ENCODE peak calls at places on chromosomes 4 and X, in ten cellular contexts. R is immature natural killer cell; Q is GM23248; M is central memory CD4-positive, alpha-beta T cell; H is GM23338; I is GM12892; C is hepatocyte; X is RPMI8226; G is B cell; D is ureter. A is an unnamed sample.
A peak's percentile ranks its signal among the peaks of the same experiment; 100 is the strongest.

GRCh38 chr4:16843831-16844508 is 54.5 kb downstream of the LDB2 start:
- DNase-seq in X (no peak), H (no peak), D (no peak), Q (peak; percentile 92), M (no peak), G (no peak), I (no peak), C (peak; percentile 34), R (no peak), A (no peak)

GRCh38 chr4:158769175-158769831 is 477 bp downstream of the FNIP2 start:
- DNase-seq in D (peak; percentile 55), X (peak; percentile 35), G (peak; percentile 41), C (peak; percentile 40), M (peak; percentile 40), R (peak; percentile 52), I (no peak), Q (peak; percentile 69), H (peak; percentile 54), A (peak; percentile 50)

GRCh38 chrX:69163936-69164741 is 1.1 kb downstream of the PJA1 start:
- DNase-seq in Q (peak; percentile 29), D (peak; percentile 50), M (peak; percentile 62), I (peak; percentile 39), X (no peak), C (peak; percentile 51), G (peak; percentile 60), H (peak; percentile 55), R (peak; percentile 46), A (peak; percentile 68)

GRCh38 chr4:15238720-15239119 is 189.1 kb upstream of the C1QTNF7 start:
- DNase-seq in Q (peak; percentile 71), I (peak; percentile 19), M (peak; percentile 19), R (peak; percentile 9), X (no peak), H (peak; percentile 74), C (peak; percentile 68), D (no peak), G (peak; percentile 50), A (peak; percentile 18)

GRCh38 chr4:54971474-54971950 is 153.9 kb downstream of the KDR start:
- DNase-seq in D (no peak), I (no peak), C (peak; percentile 59), H (peak; percentile 82), G (peak; percentile 13), Q (peak; percentile 72), X (peak; percentile 43), R (peak; percentile 15), M (no peak), A (peak; percentile 64)

GRCh38 chr4:98674404-98675173 is 16.2 kb upstream of the TSPAN5 start:
- DNase-seq in R (no peak), Q (no peak), M (no peak), D (no peak), G (no peak), I (no peak), H (no peak), C (no peak), X (no peak), A (no peak)

GRCh38 chr4:94468093-94468492 is 16.4 kb downstream of the PDLIM5 start:
- DNase-seq in I (no peak), Q (no peak), X (no peak), D (no peak), C (no peak), M (no peak), G (no peak), R (no peak), H (no peak), A (no peak)

GRCh38 chr4:76562161-76562560 is 127.1 kb downstream of the SHROOM3 start:
- DNase-seq in C (no peak), Q (peak; percentile 79), M (no peak), H (no peak), G (no peak), I (no peak), X (no peak), D (no peak), R (no peak), A (no peak)

GRCh38 chr4:54281060-54281781 is 52.1 kb downstream of the PDGFRA start:
- DNase-seq in R (no peak), D (peak; percentile 84), X (no peak), H (peak; percentile 11), C (peak; percentile 48), G (no peak), Q (peak; percentile 98), I (no peak), M (no peak), A (no peak)

GRCh38 chrX:45445745-45446412 is 245.2 kb upstream of the DIPK2B start:
- DNase-seq in I (no peak), D (no peak), C (peak; percentile 18), H (no peak), X (no peak), Q (peak; percentile 82), R (no peak), M (no peak), G (no peak), A (no peak)

GRCh38 chrX:16528620-16529019 is 121.3 kb upstream of the S100G start:
- DNase-seq in H (no peak), X (no peak), I (no peak), G (no peak), M (peak; percentile 69), R (no peak), Q (no peak), C (no peak), D (no peak), A (no peak)

GRCh38 chrX:15714529-15714928 is 23.5 kb upstream of the CA5B start:
- DNase-seq in G (no peak), H (no peak), Q (no peak), I (no peak), X (no peak), M (no peak), D (no peak), C (no peak), R (no peak), A (no peak)

GRCh38 chr4:113657834-113658233 is 103.7 kb downstream of the CAMK2D start:
- DNase-seq in M (no peak), I (no peak), R (no peak), X (no peak), G (no peak), H (no peak), D (no peak), Q (peak; percentile 46), C (no peak), A (no peak)

GRCh38 chrX:129726307-129727111 is 12.3 kb upstream of the XPNPEP2 start:
- DNase-seq in H (peak; percentile 77), D (no peak), X (peak; percentile 32), Q (peak; percentile 73), C (peak; percentile 76), G (peak; percentile 30), I (no peak), R (no peak), M (no peak), A (peak; percentile 26)

GRCh38 chrX:72130762-72131231 is 918 bp downstream of the RTL5 start:
- DNase-seq in D (no peak), I (no peak), C (no peak), R (no peak), H (peak; percentile 55), Q (no peak), M (no peak), G (no peak), X (no peak), A (no peak)

GRCh38 chr4:77148081-77148480 is 8.9 kb upstream of the CCNG2 start:
- DNase-seq in D (no peak), G (no peak), X (no peak), H (no peak), I (no peak), Q (no peak), M (no peak), R (no peak), C (no peak), A (no peak)

GRCh38 chrX:7654316-7654715 is 188.7 kb upstream of the VCX start:
- DNase-seq in H (no peak), C (no peak), M (no peak), D (no peak), Q (no peak), R (no peak), I (no peak), G (no peak), X (no peak), A (peak; percentile 1)

GRCh38 chrX:129808163-129808828 is 28.5 kb downstream of the SASH3 start:
- DNase-seq in I (no peak), M (no peak), C (no peak), D (no peak), X (no peak), Q (peak; percentile 53), G (no peak), R (no peak), H (no peak), A (no peak)

GRCh38 chr4:64584981-64585557 is 175.8 kb upstream of the TECRL start:
- DNase-seq in D (no peak), M (no peak), I (no peak), H (peak; percentile 80), R (no peak), C (peak; percentile 66), X (peak; percentile 30), G (peak; percentile 15), Q (peak; percentile 57), A (peak; percentile 57)

GRCh38 chr4:139709660-139710059 is 44.0 kb downstream of the MGST2 start:
- DNase-seq in X (no peak), R (no peak), H (no peak), Q (no peak), G (no peak), C (no peak), D (no peak), M (no peak), I (no peak), A (no peak)

A was measured in NAMALWA.